ENCODE peak calls at places on chromosome X, in four cellular contexts. B is HepG2, F is H1, C is K562. H is an unnamed sample.

GRCh38 chrX:43958529-43958928 is 14.7 kb downstream of the NDP start:
- DNase-seq in B (peak; percentile 72), F (no peak), C (peak; percentile 73), H (peak; percentile 55)

GRCh38 chrX:106802063-106802387 is 448 bp upstream of the TBC1D8B start:
- DNase-seq in F (no peak), C (no peak), B (peak; percentile 3), H (no peak)

GRCh38 chrX:153688900-153689590 is 1.3 kb downstream of the SLC6A8 start:
- DNase-seq in F (no peak), C (peak; percentile 41), B (no peak), H (no peak)

GRCh38 chrX:70481424-70481823 is 36.8 kb downstream of the DLG3 start:
- DNase-seq in F (no peak), C (no peak), B (no peak), H (no peak)

GRCh38 chrX:115582871-115583729 is 22.1 kb downstream of the PLS3 start:
- DNase-seq in B (no peak), F (no peak), C (no peak), H (no peak)

GRCh38 chrX:2487366-2487765 is 13.4 kb downstream of the DHRSX start:
- DNase-seq in C (no peak), F (no peak), B (no peak), H (no peak)

GRCh38 chrX:46044486-46044885 is 500.7 kb downstream of the ZNF674 start:
- DNase-seq in F (no peak), C (no peak), B (no peak), H (no peak)

GRCh38 chrX:31356501-31357263 is 284.8 kb upstream of the FTHL17 start:
- DNase-seq in B (peak; percentile 75), F (no peak), C (no peak), H (no peak)

GRCh38 chrX:21638311-21638710 is 19.8 kb downstream of the KLHL34 start:
- DNase-seq in C (no peak), F (no peak), B (no peak), H (no peak)

GRCh38 chrX:45508459-45508858 is 307.8 kb upstream of the DIPK2B start:
- DNase-seq in C (no peak), F (no peak), B (no peak), H (no peak)

GRCh38 chrX:155899366-155899765 is 18.2 kb downstream of the VAMP7 start:
- DNase-seq in C (no peak), B (no peak), F (no peak), H (no peak)

GRCh38 chrX:29561417-29561816 is 653.9 kb upstream of the MAGEB2 start:
- DNase-seq in F (no peak), B (no peak), C (no peak), H (no peak)

GRCh38 chrX:154025230-154025629 is 5.5 kb upstream of the IRAK1 start:
- DNase-seq in F (no peak), C (no peak), B (no peak), H (no peak)

GRCh38 chrX:72045552-72046277 is 86.0 kb downstream of the RTL5 start:
- DNase-seq in B (no peak), C (no peak), F (no peak), H (no peak)

GRCh38 chrX:107654778-107655761 is 26.8 kb downstream of the PRPS1 start:
- DNase-seq in F (peak; percentile 75), B (peak; percentile 33), C (peak; percentile 75), H (no peak)

GRCh38 chrX:40644821-40645358 is 2.5 kb downstream of the CXorf38 start:
- DNase-seq in C (peak; percentile 62), F (no peak), B (peak; percentile 5), H (peak; percentile 6)

GRCh38 chrX:32448320-32448719 is 763.0 kb downstream of the DMD start:
- DNase-seq in B (peak; percentile 0), C (no peak), F (no peak), H (no peak)

GRCh38 chrX:54248309-54248708 is 65.3 kb upstream of the FAM120C start:
- DNase-seq in F (no peak), C (peak; percentile 4), B (peak; percentile 12), H (peak; percentile 48)

GRCh38 chrX:42119076-42119475 is 195.7 kb upstream of the CASK start:
- DNase-seq in B (peak; percentile 81), F (no peak), C (no peak), H (peak; percentile 86)

GRCh38 chrX:41110801-41111625 is 25.8 kb downstream of the USP9X start:
- DNase-seq in B (no peak), F (no peak), C (peak; percentile 13), H (no peak)

GRCh38 chrX:145821291-145821897 is 3.8 kb downstream of the SLITRK2 start:
- DNase-seq in B (no peak), F (peak; percentile 57), C (no peak), H (no peak)

GRCh38 chrX:66009231-66009845 is 30.5 kb downstream of the VSIG4 start:
- DNase-seq in F (no peak), B (no peak), C (peak; percentile 80), H (no peak)

GRCh38 chrX:14697453-14697852 is 168.1 kb downstream of the GLRA2 start:
- DNase-seq in B (peak; percentile 23), C (peak; percentile 25), F (peak; percentile 55), H (peak; percentile 53)

GRCh38 chrX:107725761-107726555 is 49.6 kb downstream of the TSC22D3 start:
- DNase-seq in C (peak; percentile 34), F (no peak), B (no peak), H (no peak)

GRCh38 chrX:154476821-154477220 is 2.3 kb downstream of the LAGE3 start:
- DNase-seq in B (no peak), F (no peak), C (no peak), H (no peak)

GRCh38 chrX:74133156-74133796 is 170.7 kb upstream of the ZCCHC13 start:
- DNase-seq in F (no peak), C (peak; percentile 56), B (peak; percentile 46), H (peak; percentile 62)

GRCh38 chrX:108304210-108304609 is 134.0 kb downstream of the COL4A6 start:
- DNase-seq in F (no peak), B (no peak), C (peak; percentile 21), H (no peak)

GRCh38 chrX:155751131-155751530 is 130.0 kb upstream of the VAMP7 start:
- DNase-seq in C (no peak), F (no peak), B (no peak), H (no peak)

GRCh38 chrX:66164470-66164869 is 423 bp downstream of the HEPH start:
- DNase-seq in F (no peak), C (no peak), B (no peak), H (no peak)

GRCh38 chrX:41689711-41690110 is 938 bp downstream of the GPR34 start:
- DNase-seq in F (no peak), B (no peak), C (no peak), H (no peak)

DNA sequence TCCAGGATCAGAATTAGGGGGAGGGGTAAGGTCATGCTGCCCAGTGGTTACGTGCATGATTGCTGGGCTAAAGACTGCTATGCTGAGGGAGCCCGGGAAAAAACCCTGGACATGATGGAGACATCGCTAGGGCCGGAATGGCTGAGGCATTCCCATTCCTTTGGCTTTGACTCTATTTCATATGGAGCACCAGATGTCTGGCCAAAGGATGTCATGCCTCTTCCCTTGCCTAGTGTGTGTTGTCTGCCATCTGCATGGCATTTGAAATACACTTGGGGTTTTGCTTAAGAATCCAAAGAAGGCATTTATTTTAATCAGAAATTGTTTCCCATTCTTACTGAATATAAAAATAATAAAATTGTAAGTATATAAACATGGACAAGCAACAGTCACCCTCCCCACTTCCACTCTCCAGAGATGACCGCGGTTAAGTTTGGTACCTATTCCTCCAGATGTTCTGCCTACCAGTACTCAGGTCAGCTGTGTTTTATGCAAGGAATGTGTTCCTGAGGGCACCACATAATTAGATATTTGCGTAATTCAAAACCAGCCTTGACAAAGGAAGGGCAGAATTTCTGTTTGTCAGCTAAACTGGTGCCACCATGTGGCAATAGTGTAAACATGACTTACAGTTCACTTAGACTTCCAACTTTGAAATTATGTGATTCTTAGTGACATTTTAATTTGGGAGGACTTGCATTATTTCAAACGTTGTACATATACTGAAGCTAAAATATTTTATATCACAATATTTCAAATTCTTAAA is 105.9 kb downstream of the CT47B1 start:
- DNase-seq in F (no peak), C (peak; percentile 10), B (peak; percentile 59), H (peak; percentile 74)
- TF ChIP-seq PHF8 in F (no peak), C (no peak), B (no peak), H (no peak)

DNA sequence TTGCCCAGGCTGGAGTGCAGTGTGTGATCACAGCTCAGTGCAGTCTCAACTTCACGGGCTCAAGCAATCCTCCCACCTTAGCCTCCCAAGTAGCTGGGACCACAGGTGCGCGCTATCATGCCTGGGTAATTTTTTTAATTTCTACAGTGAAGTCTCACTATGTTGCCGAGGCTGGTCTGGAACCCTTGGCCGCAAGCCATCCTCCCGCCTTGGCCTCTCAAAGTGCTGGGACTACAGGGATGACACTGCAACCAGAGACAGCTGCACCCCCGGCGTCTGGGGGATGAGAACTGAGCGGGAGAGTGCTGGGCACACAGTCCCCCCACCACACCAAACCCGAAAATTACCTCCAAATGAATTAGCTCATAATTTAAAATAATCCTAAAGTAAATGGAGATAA is 33.1 kb upstream of the GTPBP6 start:
- DNase-seq in B (no peak), F (peak; percentile 22), C (no peak), H (no peak)
- TF ChIP-seq RFX5 in B (no peak), F (no peak), C (no peak), H (no peak)

DNA sequence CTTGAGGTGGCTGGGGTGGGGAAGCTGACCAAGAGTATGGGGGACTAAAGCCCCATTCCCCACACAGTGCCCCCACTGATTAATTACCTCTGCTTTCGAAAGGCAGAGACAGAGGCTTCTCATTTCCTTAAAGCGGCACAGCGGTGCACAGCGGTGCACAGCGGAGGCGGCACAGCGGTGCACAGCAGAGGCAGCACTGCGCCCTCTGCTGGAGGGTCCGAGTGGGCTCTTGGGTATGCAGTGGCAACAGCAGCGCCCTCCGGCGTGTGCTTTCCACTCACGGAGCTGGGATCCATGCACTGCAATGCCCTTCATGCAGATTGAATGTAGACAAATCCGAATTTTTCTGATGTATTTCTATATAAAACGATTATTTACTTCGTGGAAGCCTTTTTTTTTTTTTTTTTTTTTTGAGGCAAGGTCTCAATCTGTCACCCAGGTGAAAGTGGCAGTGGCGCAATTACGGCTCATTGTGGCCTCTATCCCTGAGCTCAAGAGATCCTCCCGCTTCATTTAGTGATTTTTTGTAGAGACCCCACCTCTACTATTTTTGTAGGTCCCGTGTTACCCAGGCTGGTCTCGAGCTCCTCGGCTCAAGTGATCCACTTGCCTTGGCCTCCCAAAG is 19.7 kb upstream of the PRPS2 start:
- DNase-seq in B (no peak), F (peak; percentile 66), C (peak; percentile 84), H (peak; percentile 73)
- TF ChIP-seq PHF8 in B (no peak), F (no peak), C (no peak), H (no peak)

GRCh38 chrX:120561634-120562568 is 1.1 kb upstream of the CUL4B start:
- DNase-seq in B (no peak), C (peak; percentile 16), F (no peak), H (no peak)

GRCh38 chrX:120559799-120560198 is 963 bp downstream of the CUL4B start:
- DNase-seq in B (no peak), C (peak; percentile 19), F (no peak), H (no peak)

GRCh38 chrX:120560842-120561633 is at the start of gene CUL4B:
- DNase-seq in B (peak; percentile 91), F (peak; percentile 78), C (peak; percentile 97), H (peak; percentile 79)

GRCh38 chrX:120562569-120562926 is 1.8 kb upstream of the CUL4B start:
- DNase-seq in C (peak; percentile 40), B (no peak), F (no peak), H (no peak)

DNA sequence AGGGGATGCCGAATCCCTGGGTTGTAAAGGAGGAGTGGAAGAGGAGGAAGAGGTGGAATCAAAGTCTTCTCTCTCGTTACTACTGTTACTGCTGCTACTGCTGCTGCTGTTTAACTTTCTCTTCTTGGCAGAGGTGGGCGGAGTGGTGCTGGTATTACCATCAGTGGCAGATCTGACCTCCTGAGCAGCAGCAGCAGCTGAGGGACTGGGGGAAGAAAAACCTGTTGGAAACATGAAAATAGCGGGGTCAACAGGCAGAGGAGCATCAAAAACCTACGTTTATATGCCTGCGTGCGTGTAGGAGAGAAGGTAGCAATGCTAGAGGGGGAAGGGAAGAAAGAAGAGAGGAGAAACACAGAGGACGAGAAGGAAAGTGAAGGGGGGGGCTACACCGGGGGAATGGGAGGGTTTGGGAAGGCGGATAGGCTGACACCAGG is 339 bp downstream of the CUL4B start:
- DNase-seq in C (no peak), F (no peak), B (peak; percentile 32), H (no peak)
- TF ChIP-seq RFX5 in C (no peak), F (no peak), B (no peak), H (no peak)

H was measured in A549.